ENCODE peak calls at places on chromosomes 16 and 17, in four cellular contexts. H, W, G and U are unnamed samples.

GRCh38 chr17:8629371-8630226 is 926 bp downstream of the MYH10 start:
- DNase-seq in H (peak), W (no peak), G (no peak), U (peak)

GRCh38 chr16:68257251-68257905 is 6.9 kb upstream of the SLC7A6 start:
- DNase-seq in H (peak), W (no peak), G (no peak), U (no peak)

GRCh38 chr17:55833311-55833710 is 82.5 kb downstream of the PCTP start:
- DNase-seq in H (no peak), W (no peak), G (no peak), U (no peak)

GRCh38 chr17:7883781-7884386 is 4.7 kb upstream of the CHD3 start:
- DNase-seq in H (no peak), W (no peak), G (no peak), U (no peak)

GRCh38 chr16:58346831-58347371 is 45.4 kb upstream of the GINS3 start:
- DNase-seq in H (no peak), W (no peak), G (no peak), U (no peak)

GRCh38 chr16:27432600-27432957 is 30.6 kb downstream of the IL21R start:
- DNase-seq in H (no peak), W (no peak), G (no peak), U (peak)

GRCh38 chr16:5207001-5207523 is 109.5 kb upstream of the EEF2KMT start:
- DNase-seq in H (no peak), W (no peak), G (no peak), U (no peak)

GRCh38 chr16:3431779-3432219 is 11.5 kb downstream of the ZNF597 start:
- DNase-seq in H (peak), W (no peak), G (no peak), U (peak)

GRCh38 chr16:15897386-15897785 is 9.0 kb upstream of the CEP20 start:
- DNase-seq in H (no peak), W (no peak), G (no peak), U (no peak)

GRCh38 chr17:8857919-8858318 is 9.6 kb downstream of the PIK3R6 start:
- DNase-seq in H (no peak), W (no peak), G (peak), U (no peak)

GRCh38 chr17:15509095-15509494 is 41.7 kb upstream of the CDRT4 start:
- DNase-seq in H (no peak), W (no peak), G (no peak), U (no peak)

GRCh38 chr16:57894390-57895080 is 76.4 kb downstream of the CNGB1 start:
- DNase-seq in H (no peak), W (no peak), G (no peak), U (no peak)

GRCh38 chr16:29975811-29976511 is 2.3 kb downstream of the TAOK2 start:
- DNase-seq in H (no peak), W (no peak), G (no peak), U (no peak)

GRCh38 chr17:56652608-56653007 is 59.1 kb downstream of the NOG start:
- DNase-seq in H (no peak), W (no peak), G (no peak), U (no peak)

GRCh38 chr16:56506941-56507340 is 12.9 kb downstream of the BBS2 start:
- DNase-seq in H (no peak), W (no peak), G (no peak), U (no peak)

GRCh38 chr16:21937387-21937829 is 15.8 kb upstream of the UQCRC2 start:
- DNase-seq in H (no peak), W (no peak), G (no peak), U (no peak)

GRCh38 chr16:25014500-25015147 is 545 bp downstream of the ARHGAP17 start:
- DNase-seq in H (peak), W (no peak), G (no peak), U (peak)

GRCh38 chr16:85234310-85235235 is 122.3 kb upstream of the CIBAR2 start:
- DNase-seq in H (peak), W (peak), G (no peak), U (peak)

GRCh38 chr17:1720856-1721386 is 3.6 kb upstream of the WDR81 start:
- DNase-seq in H (peak), W (no peak), G (no peak), U (peak)

GRCh38 chr16:65042966-65043365 is 78.9 kb downstream of the CDH11 start:
- DNase-seq in H (no peak), W (no peak), G (no peak), U (no peak)

GRCh38 chr17:44898768-44899073 is 524 bp downstream of the EFTUD2 start:
- DNase-seq in H (no peak), W (no peak), G (no peak), U (no peak)

GRCh38 chr17:69913241-69914015 is 161.6 kb upstream of the KCNJ16 start:
- DNase-seq in H (no peak), W (no peak), G (no peak), U (no peak)

GRCh38 chr16:17261197-17261858 is 209.4 kb downstream of the XYLT1 start:
- DNase-seq in H (peak), W (no peak), G (no peak), U (no peak)

GRCh38 chr16:67104845-67105244 is 4.9 kb upstream of the PHAF1 start:
- DNase-seq in H (peak), W (no peak), G (no peak), U (no peak)

GRCh38 chr17:34578016-34578415 is 1.4 kb upstream of the TMEM132E start:
- DNase-seq in H (no peak), W (no peak), G (no peak), U (no peak)

GRCh38 chr16:85524630-85525463 is 88.3 kb upstream of the GSE1 start:
- DNase-seq in H (no peak), W (no peak), G (no peak), U (peak)

GRCh38 chr17:38727661-38728220 is 2.4 kb upstream of the CISD3 start:
- DNase-seq in H (no peak), W (no peak), G (no peak), U (no peak)

GRCh38 chr16:1923299-1924034 is 5.3 kb upstream of the HS3ST6 start:
- DNase-seq in H (peak), W (peak), G (no peak), U (no peak)

GRCh38 chr17:5234645-5235576 is at the start of gene SCIMP:
- DNase-seq in H (peak), W (no peak), G (peak), U (peak)

GRCh38 chr16:57167951-57168350 is 17.9 kb downstream of the PSME3IP1 start:
- DNase-seq in H (no peak), W (no peak), G (no peak), U (peak)

GRCh38 chr16:57485091-57485915 is 990 bp downstream of the DOK4 start:
- DNase-seq in H (peak), W (no peak), G (no peak), U (no peak)

GRCh38 chr17:78144736-78145641 is 1.2 kb upstream of the C17orf99 start:
- DNase-seq in H (peak), W (no peak), G (no peak), U (peak)
- H3K27ac ChIP-seq in H (peak), W (no peak), G (peak), U (peak)

GRCh38 chr17:50620237-50620636 is 14.4 kb upstream of the ABCC3 start:
- DNase-seq in H (no peak), W (no peak), G (no peak), U (no peak)
- TF ChIP-seq EP300 in H (no peak), W (no peak), G (no peak), U (no peak)

GRCh38 chr16:75225092-75225491 is 6.3 kb downstream of the CTRB1 start:
- DNase-seq in H (no peak), W (no peak), G (no peak), U (no peak)

GRCh38 chr16:75227361-75228142 is 8.8 kb downstream of the CTRB1 start:
- DNase-seq in H (no peak), W (no peak), G (no peak), U (no peak)

GRCh38 chr16:75228143-75228976 is 9.6 kb downstream of the CTRB1 start:
- DNase-seq in H (no peak), W (no peak), G (no peak), U (no peak)

GRCh38 chr16:75225678-75226515 is 7.1 kb downstream of the CTRB1 start:
- DNase-seq in H (no peak), W (no peak), G (no peak), U (no peak)

GRCh38 chr16:75226550-75227360 is 8.0 kb downstream of the CTRB1 start:
- DNase-seq in H (no peak), W (no peak), G (no peak), U (no peak)
- TF ChIP-seq POLR2AphosphoS5 in H (peak), W (peak), G (no peak), U (no peak)

DNA sequence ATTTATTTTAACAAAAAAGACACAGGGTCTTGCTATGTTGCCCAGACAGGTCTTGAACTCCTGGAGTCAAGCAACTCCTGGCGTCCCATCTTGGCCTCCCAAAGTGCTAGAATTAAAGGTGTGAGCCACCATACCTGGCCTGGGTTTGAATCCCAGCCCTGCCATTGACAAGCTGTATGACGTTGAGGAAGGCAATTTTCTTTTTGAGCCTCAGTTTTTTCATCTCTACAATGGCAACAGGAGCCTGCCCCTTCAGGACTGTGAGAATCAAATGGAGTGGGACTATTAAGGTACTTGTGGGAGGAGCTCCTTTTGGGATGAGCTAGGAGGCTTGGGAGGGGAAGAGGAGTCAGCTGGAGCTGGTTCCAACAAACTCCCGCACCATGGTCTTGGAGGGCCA is 6.2 kb downstream of the RARA start:
- DNase-seq in H (no peak), W (no peak), G (no peak), U (no peak)
- H3K27ac ChIP-seq in H (peak), W (no peak), G (no peak), U (peak)

GRCh38 chr17:32920293-32920692 is 7.7 kb upstream of the TMEM98 start:
- DNase-seq in H (no peak), W (no peak), G (no peak), U (no peak)
- TF ChIP-seq EP300 in H (no peak), W (no peak), G (no peak), U (no peak)

GRCh38 chr16:46793841-46794240 is 37.1 kb downstream of the C16orf87 start:
- DNase-seq in H (no peak), W (no peak), G (no peak), U (no peak)

GRCh38 chr16:46789075-46789474 is 40.9 kb upstream of the MYLK3 start:
- DNase-seq in H (no peak), W (no peak), G (no peak), U (no peak)

GRCh38 chr16:46790599-46791270 is 40.2 kb downstream of the C16orf87 start:
- DNase-seq in H (no peak), W (no peak), G (no peak), U (no peak)

GRCh38 chr16:46787909-46788308 is 39.8 kb upstream of the MYLK3 start:
- DNase-seq in H (no peak), W (no peak), G (peak), U (no peak)

GRCh38 chr16:46789499-46790414 is 41.2 kb downstream of the C16orf87 start:
- DNase-seq in H (peak), W (peak), G (peak), U (peak)
- TF ChIP-seq POLR2AphosphoS5 in H (peak), W (peak), G (peak), U (no peak)

DNA sequence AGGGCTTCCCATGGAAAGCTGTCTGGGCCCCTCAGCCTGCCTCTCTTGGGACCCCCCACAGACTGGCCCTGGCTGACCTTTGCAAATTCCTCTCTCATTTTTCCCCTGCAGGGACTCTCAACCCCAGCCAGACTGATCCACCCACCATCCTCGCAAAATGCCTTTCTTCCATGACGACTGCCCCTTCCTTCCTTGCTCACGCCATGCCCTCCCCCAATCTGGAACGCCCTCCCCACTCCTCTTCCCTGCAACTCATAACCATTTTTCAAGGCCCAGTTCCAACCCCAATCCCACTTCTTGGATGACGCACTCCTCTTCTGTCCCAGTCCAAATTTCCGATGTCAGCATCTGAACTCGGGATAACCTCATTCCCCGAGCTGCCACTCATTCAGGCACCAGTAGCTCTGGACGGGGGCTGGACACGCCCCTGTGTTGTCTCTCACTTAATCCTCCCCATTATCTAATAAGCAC is 1.3 kb upstream of the DNAI2 start:
- DNase-seq in H (no peak), W (no peak), G (no peak), U (no peak)
- H3K27ac ChIP-seq in H (no peak), W (no peak), G (no peak), U (peak)

DNA sequence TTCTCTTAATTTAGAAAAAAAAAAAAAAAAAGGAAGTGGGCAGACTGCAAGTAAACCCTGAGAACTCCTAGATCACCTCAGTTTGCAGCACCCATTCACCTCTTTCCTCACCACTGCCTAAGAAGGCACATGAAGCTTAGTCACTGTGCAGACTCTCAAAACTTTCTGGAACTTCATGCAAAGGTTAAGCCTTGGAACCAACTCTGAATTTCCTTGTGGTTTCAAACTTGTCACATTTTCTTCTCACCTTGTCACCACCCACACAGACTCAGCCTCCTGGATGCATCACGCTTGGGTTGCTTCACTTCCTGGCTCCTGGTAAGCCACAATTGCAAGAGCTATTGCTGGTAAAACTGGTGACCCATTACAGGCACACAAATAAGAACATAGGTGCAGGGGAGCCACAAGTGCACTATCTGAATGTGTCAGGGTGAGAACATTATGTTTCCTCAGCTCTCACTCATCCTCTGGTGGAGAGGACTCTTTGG is 15.0 kb upstream of the CPD start:
- DNase-seq in H (peak), W (no peak), G (peak), U (no peak)
- TF ChIP-seq EP300 in H (no peak), W (no peak), G (no peak), U (no peak)

GRCh38 chr16:83793179-83793578 is 14.6 kb upstream of the HSBP1 start:
- DNase-seq in H (no peak), W (no peak), G (no peak), U (no peak)
- TF ChIP-seq POLR2AphosphoS5 in H (no peak), W (no peak), G (no peak), U (no peak)